ENCODE peak calls at places on chromosomes 7 and 10, in five cellular contexts. One of them, this sample, is unnamed.

GRCh38 chr7:122006687-122007086 is 133.7 kb downstream of the PTPRZ1 start:
- DNase-seq in IMR-90: no peak
- DNase-seq in mesendoderm: peak; percentile 43
- DNase-seq in neuronal stem cell: no peak
- DNase-seq in trophoblast cell: no peak
- DNase-seq in this sample: no peak

GRCh38 chr10:101968910-101969321 is 87.1 kb downstream of the ARMH3 start:
- DNase-seq in IMR-90: no peak
- DNase-seq in mesendoderm: no peak
- DNase-seq in neuronal stem cell: no peak
- DNase-seq in trophoblast cell: no peak
- DNase-seq in this sample: no peak

GRCh38 chr7:4416436-4417092 is 265.5 kb upstream of the FOXK1 start:
- DNase-seq in IMR-90: no peak
- DNase-seq in mesendoderm: no peak
- DNase-seq in neuronal stem cell: no peak
- DNase-seq in trophoblast cell: peak; percentile 39
- DNase-seq in this sample: no peak

GRCh38 chr7:133770863-133771492 is 356.2 kb upstream of the LRGUK start:
- DNase-seq in IMR-90: peak; percentile 80
- DNase-seq in mesendoderm: no peak
- DNase-seq in neuronal stem cell: peak; percentile 1
- DNase-seq in trophoblast cell: no peak
- DNase-seq in this sample: no peak

GRCh38 chr10:42973870-42974692 is 102.8 kb upstream of the RET start:
- DNase-seq in IMR-90: no peak
- DNase-seq in mesendoderm: no peak
- DNase-seq in neuronal stem cell: no peak
- DNase-seq in trophoblast cell: no peak
- DNase-seq in this sample: no peak

GRCh38 chr7:55964261-55964801 is at the start of gene NIPSNAP2:
- DNase-seq in IMR-90: peak; percentile 35
- DNase-seq in mesendoderm: peak; percentile 66
- DNase-seq in neuronal stem cell: peak; percentile 69
- DNase-seq in trophoblast cell: peak; percentile 81
- DNase-seq in this sample: peak; percentile 72

GRCh38 chr7:47648301-47648900 is 66.5 kb upstream of the TNS3 start:
- DNase-seq in IMR-90: peak; percentile 85
- DNase-seq in mesendoderm: no peak
- DNase-seq in neuronal stem cell: no peak
- DNase-seq in trophoblast cell: no peak
- DNase-seq in this sample: no peak

GRCh38 chr10:129369566-129369965 is 97.5 kb upstream of the MGMT start:
- DNase-seq in IMR-90: no peak
- DNase-seq in mesendoderm: no peak
- DNase-seq in neuronal stem cell: no peak
- DNase-seq in trophoblast cell: no peak
- DNase-seq in this sample: no peak

GRCh38 chr10:49429458-49429857 is 33.6 kb upstream of the DRGX start:
- DNase-seq in IMR-90: no peak
- DNase-seq in mesendoderm: no peak
- DNase-seq in neuronal stem cell: no peak
- DNase-seq in trophoblast cell: no peak
- DNase-seq in this sample: no peak

GRCh38 chr7:69656890-69657289 is 58.6 kb downstream of the AUTS2 start:
- DNase-seq in IMR-90: no peak
- DNase-seq in mesendoderm: peak; percentile 88
- DNase-seq in neuronal stem cell: no peak
- DNase-seq in trophoblast cell: peak; percentile 26
- DNase-seq in this sample: no peak

GRCh38 chr7:74483402-74484336 is 30.0 kb downstream of the GTF2IRD1 start:
- DNase-seq in IMR-90: peak; percentile 67
- DNase-seq in mesendoderm: no peak
- DNase-seq in neuronal stem cell: no peak
- DNase-seq in trophoblast cell: no peak
- DNase-seq in this sample: no peak

GRCh38 chr7:151120896-151121295 is 34.6 kb downstream of the AGAP3 start:
- DNase-seq in IMR-90: no peak
- DNase-seq in mesendoderm: no peak
- DNase-seq in neuronal stem cell: no peak
- DNase-seq in trophoblast cell: no peak
- DNase-seq in this sample: no peak

GRCh38 chr10:123522702-123523312 is 143.3 kb upstream of the GPR26 start:
- DNase-seq in IMR-90: no peak
- DNase-seq in mesendoderm: no peak
- DNase-seq in neuronal stem cell: no peak
- DNase-seq in trophoblast cell: no peak
- DNase-seq in this sample: no peak

GRCh38 chr7:30182186-30182585 is 47.4 kb downstream of the MTURN start:
- DNase-seq in IMR-90: no peak
- DNase-seq in mesendoderm: no peak
- DNase-seq in neuronal stem cell: no peak
- DNase-seq in trophoblast cell: no peak
- DNase-seq in this sample: no peak

GRCh38 chr7:30184804-30185487 is 50.2 kb downstream of the MTURN start:
- DNase-seq in IMR-90: no peak
- DNase-seq in mesendoderm: no peak
- DNase-seq in neuronal stem cell: no peak
- DNase-seq in trophoblast cell: peak; percentile 36
- DNase-seq in this sample: no peak

GRCh38 chr7:30183712-30184372 is 49.1 kb downstream of the MTURN start:
- DNase-seq in IMR-90: no peak
- DNase-seq in mesendoderm: no peak
- DNase-seq in neuronal stem cell: no peak
- DNase-seq in trophoblast cell: peak; percentile 82
- DNase-seq in this sample: no peak

GRCh38 chr7:30188806-30189205 is 54.0 kb downstream of the MTURN start:
- DNase-seq in IMR-90: no peak
- DNase-seq in mesendoderm: no peak
- DNase-seq in neuronal stem cell: no peak
- DNase-seq in trophoblast cell: no peak
- DNase-seq in this sample: no peak

DNA sequence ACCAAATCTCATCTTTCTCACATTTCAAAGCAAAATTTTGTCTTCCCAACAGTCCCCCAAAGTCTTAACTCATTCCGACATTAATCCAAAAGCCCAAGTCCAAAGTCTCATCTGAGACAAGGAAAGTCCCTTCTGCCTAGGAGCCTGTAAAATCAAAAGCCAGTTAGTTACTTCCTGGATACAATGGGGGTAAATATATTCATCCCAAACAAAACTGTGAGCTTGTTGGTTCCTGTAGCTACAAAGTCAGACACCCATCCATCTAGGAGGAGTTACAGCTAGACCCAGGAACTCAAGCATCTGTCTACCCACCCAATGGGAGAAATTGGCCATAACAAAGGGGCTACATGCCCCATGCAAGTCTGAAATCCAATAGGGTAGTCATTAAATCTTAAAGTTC is 51.9 kb downstream of the MTURN start:
- DNase-seq in IMR-90: no peak
- DNase-seq in mesendoderm: no peak
- DNase-seq in neuronal stem cell: no peak
- DNase-seq in trophoblast cell: no peak
- DNase-seq in this sample: no peak
- H2BK5ac ChIP-seq in IMR-90: no peak overlapping the region
- H2BK5ac ChIP-seq in mesendoderm: no peak overlapping the region
- H2BK5ac ChIP-seq in neuronal stem cell: no peak overlapping the region
- H2BK5ac ChIP-seq in trophoblast cell: no peak overlapping the region
- H2BK5ac ChIP-seq in this sample: no peak overlapping the region

GRCh38 chr10:48309711-48310226 is 3.3 kb downstream of the MAPK8 start:
- DNase-seq in IMR-90: peak; percentile 64
- DNase-seq in mesendoderm: no peak
- DNase-seq in neuronal stem cell: no peak
- DNase-seq in trophoblast cell: peak; percentile 96
- DNase-seq in this sample: no peak

GRCh38 chr10:48306870-48307531 is 524 bp downstream of the MAPK8 start:
- DNase-seq in IMR-90: peak; percentile 35
- DNase-seq in mesendoderm: peak; percentile 67
- DNase-seq in neuronal stem cell: peak; percentile 45
- DNase-seq in trophoblast cell: peak; percentile 59
- DNase-seq in this sample: no peak

GRCh38 chr10:48307584-48307983 is 1.1 kb downstream of the MAPK8 start:
- DNase-seq in IMR-90: no peak
- DNase-seq in mesendoderm: no peak
- DNase-seq in neuronal stem cell: no peak
- DNase-seq in trophoblast cell: no peak
- DNase-seq in this sample: no peak

GRCh38 chr10:48305905-48306264 is 592 bp upstream of the MAPK8 start:
- DNase-seq in IMR-90: no peak
- DNase-seq in mesendoderm: no peak
- DNase-seq in neuronal stem cell: no peak
- DNase-seq in trophoblast cell: no peak
- DNase-seq in this sample: no peak

DNA sequence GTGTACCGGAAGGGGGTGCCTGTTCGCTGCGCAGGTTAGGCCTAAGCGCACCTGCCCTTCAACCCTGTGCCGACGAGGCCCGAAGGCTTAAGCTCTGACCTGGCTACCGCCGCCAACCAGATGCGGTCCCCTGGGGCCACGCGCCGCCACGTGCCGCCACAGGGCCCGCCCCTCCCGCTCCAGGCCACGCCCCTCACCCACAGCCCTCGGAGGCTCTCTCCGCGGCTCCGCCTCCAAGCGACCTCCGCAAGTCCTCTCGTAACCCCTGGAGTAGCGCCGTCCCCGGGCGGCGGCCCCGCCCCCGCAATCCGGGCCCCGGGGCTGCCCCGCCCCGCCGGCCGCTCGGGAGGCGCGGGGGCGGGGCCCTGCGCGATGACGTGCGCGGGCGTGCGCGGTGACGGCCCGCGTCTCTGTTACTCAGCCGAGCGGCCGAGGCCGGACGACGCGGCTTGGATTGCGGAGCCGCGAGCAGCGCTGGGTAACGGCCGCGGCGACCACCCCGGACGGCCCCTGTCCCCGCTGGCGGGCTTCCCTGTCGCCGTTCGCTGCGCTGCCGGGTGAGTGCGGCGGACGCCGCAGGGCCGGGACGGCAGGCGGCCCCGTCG is at the start of gene MAPK8:
- DNase-seq in IMR-90: peak; percentile 81
- DNase-seq in mesendoderm: peak; percentile 97
- DNase-seq in neuronal stem cell: peak; percentile 88
- DNase-seq in trophoblast cell: peak; percentile 97
- DNase-seq in this sample: peak; percentile 98
- H3K23ac ChIP-seq in IMR-90: peak within 1 kb of the TSS; percentile 94
- H3K23ac ChIP-seq in mesendoderm: peak within 1 kb of the TSS; percentile 59
- H3K23ac ChIP-seq in neuronal stem cell: peak within 1 kb of the TSS; percentile 77
- H3K23ac ChIP-seq in trophoblast cell: no peak within 1 kb of the TSS
- H3K23ac ChIP-seq in this sample: no peak within 1 kb of the TSS

DNA sequence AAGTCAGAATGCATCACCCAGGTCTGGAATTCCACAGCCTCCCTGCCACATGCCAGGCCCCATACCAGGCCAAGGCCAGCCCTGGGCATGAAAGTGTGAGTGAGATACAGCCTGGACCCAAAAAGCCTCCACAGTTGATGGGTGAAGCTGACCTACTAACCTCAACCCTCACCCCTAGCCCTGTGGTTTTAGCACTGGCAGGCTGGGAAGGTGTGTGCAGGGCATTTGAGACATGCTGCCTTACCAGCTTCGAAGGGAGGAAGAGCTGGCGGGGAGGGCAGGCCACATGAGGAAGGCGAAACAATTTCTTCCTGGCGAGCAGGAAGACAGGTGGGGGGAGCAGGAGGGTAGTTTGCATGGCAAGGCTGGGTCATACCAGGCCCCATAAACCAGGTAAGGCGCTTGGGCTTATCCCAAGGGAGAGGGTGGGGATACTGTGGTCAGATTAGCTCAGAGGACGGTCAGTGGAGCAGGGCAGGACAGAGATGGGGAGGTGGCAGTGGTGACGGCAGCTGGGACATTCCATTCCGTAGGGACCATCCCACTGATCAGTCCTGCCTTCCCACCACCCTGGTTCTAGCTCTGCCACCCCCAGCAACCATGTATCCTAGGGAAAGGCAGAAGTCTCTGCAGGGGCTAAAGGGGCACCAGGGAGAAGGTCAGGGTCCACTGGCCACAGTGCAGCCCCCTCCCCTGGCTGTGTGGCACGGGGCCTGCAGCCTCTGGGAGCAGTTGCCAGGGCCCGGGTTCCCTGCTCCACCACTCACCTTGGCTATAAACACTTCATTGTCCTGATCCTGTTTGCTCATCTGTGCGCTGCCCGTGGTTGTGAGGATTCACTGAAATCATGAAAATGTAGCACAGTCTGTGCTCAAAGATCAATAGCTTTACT is 155.8 kb downstream of the NRF1 start:
- DNase-seq in IMR-90: no peak
- DNase-seq in mesendoderm: no peak
- DNase-seq in neuronal stem cell: no peak
- DNase-seq in trophoblast cell: no peak
- DNase-seq in this sample: no peak
- H2BK5ac ChIP-seq in IMR-90: no peak overlapping the region
- H2BK5ac ChIP-seq in mesendoderm: no peak overlapping the region
- H2BK5ac ChIP-seq in neuronal stem cell: no peak overlapping the region
- H2BK5ac ChIP-seq in trophoblast cell: no peak overlapping the region
- H2BK5ac ChIP-seq in this sample: no peak overlapping the region

GRCh38 chr7:87413951-87414381 is 61.5 kb downstream of the ABCB4 start:
- DNase-seq in IMR-90: peak; percentile 84
- DNase-seq in mesendoderm: no peak
- DNase-seq in neuronal stem cell: peak; percentile 60
- DNase-seq in trophoblast cell: peak; percentile 71
- DNase-seq in this sample: no peak

GRCh38 chr7:87411186-87411585 is 64.3 kb downstream of the ABCB4 start:
- DNase-seq in IMR-90: peak; percentile 10
- DNase-seq in mesendoderm: peak; percentile 49
- DNase-seq in neuronal stem cell: no peak
- DNase-seq in trophoblast cell: no peak
- DNase-seq in this sample: no peak

GRCh38 chr7:87416682-87417587 is 58.5 kb downstream of the ABCB4 start:
- DNase-seq in IMR-90: peak; percentile 69
- DNase-seq in mesendoderm: peak; percentile 69
- DNase-seq in neuronal stem cell: peak; percentile 62
- DNase-seq in trophoblast cell: peak; percentile 93
- DNase-seq in this sample: no peak

GRCh38 chr7:87413029-87413428 is 62.5 kb downstream of the ABCB4 start:
- DNase-seq in IMR-90: peak; percentile 82
- DNase-seq in mesendoderm: no peak
- DNase-seq in neuronal stem cell: no peak
- DNase-seq in trophoblast cell: no peak
- DNase-seq in this sample: no peak

DNA sequence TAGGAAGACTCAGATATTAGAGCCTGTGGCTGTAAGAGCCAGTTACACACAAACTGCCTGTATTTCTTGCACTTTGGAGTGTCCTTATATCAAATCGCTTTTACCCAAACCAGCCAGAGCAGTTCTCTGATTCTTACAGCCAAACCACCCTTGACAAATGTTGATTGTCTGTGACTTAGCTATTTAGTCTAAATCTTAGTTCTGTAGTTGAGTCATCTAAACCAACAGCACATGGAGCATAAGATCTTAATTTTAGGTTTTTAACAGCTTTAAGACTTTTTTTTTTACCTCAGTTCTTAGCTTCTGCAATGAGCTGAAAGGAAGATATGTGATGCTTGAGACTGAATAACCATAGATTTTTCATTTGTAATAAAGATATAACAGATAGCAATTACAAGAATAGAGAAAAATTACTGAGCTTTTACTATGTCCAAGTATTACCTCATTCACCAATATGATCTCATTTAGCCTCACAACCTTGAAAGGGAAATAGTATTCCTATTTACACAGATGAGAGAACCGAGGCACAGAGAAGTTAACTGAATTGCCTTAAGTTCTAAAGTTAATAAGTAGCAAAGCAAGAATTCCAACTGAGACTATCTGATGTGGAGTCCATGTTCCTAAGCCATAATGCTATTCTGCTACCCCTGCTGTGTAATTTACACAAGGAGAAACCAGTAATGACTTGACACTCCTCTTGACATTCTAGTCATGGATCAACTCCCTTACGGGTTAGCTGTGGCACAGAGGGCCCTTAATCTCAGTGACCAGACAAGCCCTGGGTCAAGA is 60.9 kb downstream of the ABCB4 start:
- DNase-seq in IMR-90: peak; percentile 72
- DNase-seq in mesendoderm: peak; percentile 15
- DNase-seq in neuronal stem cell: no peak
- DNase-seq in trophoblast cell: no peak
- DNase-seq in this sample: no peak
- H3K23ac ChIP-seq in IMR-90: peak overlapping the region; percentile 22
- H3K23ac ChIP-seq in mesendoderm: no peak overlapping the region
- H3K23ac ChIP-seq in neuronal stem cell: no peak overlapping the region
- H3K23ac ChIP-seq in trophoblast cell: no peak overlapping the region
- H3K23ac ChIP-seq in this sample: no peak overlapping the region

This sample was measured in H9.